ENCODE peak calls at places on chromosomes 1 and 21, in ten cellular contexts. S is kidney tubule cell, E is upper lobe of right lung, T is T-helper 9 cell, Q is T follicular helper cell, N is H9, Z is AG08396, Y is right atrium auricular region, I is GM23338, X is progenitor cell of endocrine pancreas. J is an unnamed sample.

GRCh38 chr1:31843506-31843905 is 27.7 kb upstream of the SPOCD1 start:
- DNase-seq in S (peak), X (no peak), Z (peak), Q (no peak), Y (no peak), I (peak), E (no peak), T (no peak), N (no peak), J (peak)

GRCh38 chr1:147600119-147601111 is 59.1 kb downstream of the BCL9 start:
- DNase-seq in I (peak), E (no peak), T (no peak), Q (no peak), S (peak), X (no peak), Z (peak), Y (no peak), N (no peak), J (peak)

GRCh38 chr21:39397651-39398385 is 47.8 kb downstream of the LCA5L start:
- DNase-seq in N (no peak), Z (no peak), X (no peak), E (no peak), Y (no peak), S (no peak), Q (no peak), I (no peak), T (no peak), J (no peak)

GRCh38 chr1:119181236-119181635 is 40.8 kb upstream of the WARS2 start:
- DNase-seq in Y (no peak), X (no peak), E (no peak), S (no peak), I (no peak), N (no peak), T (no peak), Z (no peak), Q (no peak), J (no peak)

GRCh38 chr1:33445108-33445507 is 14.2 kb upstream of the PHC2 start:
- DNase-seq in Z (no peak), I (no peak), T (no peak), Q (no peak), Y (no peak), E (no peak), S (no peak), X (no peak), N (no peak), J (no peak)

GRCh38 chr1:86739901-86740507 is 35.6 kb downstream of the SH3GLB1 start:
- DNase-seq in S (peak), Z (no peak), T (no peak), Q (no peak), X (no peak), Y (no peak), I (no peak), N (no peak), E (no peak), J (no peak)

GRCh38 chr1:206507395-206508129 is at the start of gene RASSF5:
- DNase-seq in N (peak), Q (peak), Z (peak), I (peak), Y (peak), T (peak), E (peak), X (peak), S (peak), J (peak)

GRCh38 chr1:41020654-41021053 is 871 bp downstream of the SLFNL1 start:
- DNase-seq in E (peak), I (no peak), N (no peak), S (no peak), X (no peak), Y (no peak), Q (no peak), Z (no peak), T (no peak), J (no peak)

GRCh38 chr1:204223129-204223860 is 9.5 kb upstream of the GOLT1A start:
- DNase-seq in S (no peak), N (no peak), X (no peak), Z (no peak), Y (no peak), T (no peak), Q (no peak), E (no peak), I (no peak), J (no peak)

GRCh38 chr1:221696045-221696444 is 45.8 kb downstream of the DUSP10 start:
- DNase-seq in S (peak), T (no peak), I (no peak), X (no peak), Q (no peak), Y (no peak), E (no peak), N (no peak), Z (no peak), J (no peak)

GRCh38 chr1:50424045-50424939 is 1.0 kb upstream of the DMRTA2 start:
- DNase-seq in X (no peak), E (no peak), T (no peak), Y (no peak), S (no peak), I (peak), Z (peak), Q (no peak), N (no peak), J (peak)

GRCh38 chr1:32893198-32894018 is 7.1 kb downstream of the HPCA start:
- DNase-seq in T (no peak), S (peak), Q (no peak), E (peak), N (peak), Z (peak), X (no peak), I (peak), Y (no peak), J (no peak)

GRCh38 chr1:93681549-93682412 is at the start of gene BCAR3:
- DNase-seq in X (peak), S (peak), N (peak), Z (peak), T (no peak), Q (no peak), E (peak), I (peak), Y (peak), J (no peak)

GRCh38 chr1:5502310-5503194 is 489.7 kb downstream of the NPHP4 start:
- DNase-seq in S (no peak), T (no peak), E (peak), I (no peak), Q (no peak), Z (no peak), X (no peak), Y (no peak), N (no peak), J (no peak)

J was measured in H54.